ENCODE peak calls at places on chromosome 1, in ten cellular contexts. G is ACHN; B is HTR-8/SVneo; P is stimulated activated CD4-positive, alpha-beta T cell treated with anti-CD3 and anti-CD28 coated beads, Interleukin-1b, Interleukin-23, amount 100 ng/mL, for 24 hours; W is K562; M is right cardiac atrium; L is CD8-positive, alpha-beta memory T cell; E is Kasumi-1; A is activated CD8-positive, alpha-beta memory T cell treated with anti-CD3 and anti-CD28 coated beads for 24 hours; R is midbrain. X is an unnamed sample.

GRCh38 chr1:167011560-167012191 is 22.6 kb downstream of the MAEL start:
- DNase-seq in G (no peak), B (no peak), P (no peak), W (no peak), M (no peak), L (no peak), E (no peak), A (no peak), R (no peak), X (no peak)

GRCh38 chr1:8439015-8439702 is 121.2 kb downstream of the SLC45A1 start:
- DNase-seq in G (peak), B (no peak), P (no peak), W (peak), M (peak), L (no peak), E (peak), A (no peak), R (peak), X (peak)

GRCh38 chr1:181140398-181140797 is 51.9 kb downstream of the IER5 start:
- DNase-seq in G (no peak), B (no peak), P (no peak), W (no peak), M (no peak), L (no peak), E (no peak), A (no peak), R (no peak), X (no peak)

GRCh38 chr1:109789771-109790170 is 26.0 kb upstream of the EPS8L3 start:
- DNase-seq in G (no peak), B (no peak), P (no peak), W (no peak), M (no peak), L (no peak), E (no peak), A (peak), R (no peak), X (no peak)

GRCh38 chr1:152926091-152926490 is 17.7 kb downstream of the IVL start:
- DNase-seq in G (peak), B (no peak), P (no peak), W (no peak), M (no peak), L (no peak), E (peak), A (no peak), R (no peak), X (peak)

GRCh38 chr1:180906511-180906910 is 6.2 kb upstream of the KIAA1614 start:
- DNase-seq in G (no peak), B (no peak), P (no peak), W (no peak), M (no peak), L (no peak), E (no peak), A (no peak), R (no peak), X (no peak)

GRCh38 chr1:18575620-18576019 is 55.0 kb upstream of the PAX7 start:
- DNase-seq in G (peak), B (peak), P (peak), W (peak), M (no peak), L (no peak), E (peak), A (peak), R (no peak), X (peak)

GRCh38 chr1:85258536-85259117 is 835 bp downstream of the C1orf52 start:
- DNase-seq in G (no peak), B (no peak), P (no peak), W (no peak), M (no peak), L (no peak), E (peak), A (no peak), R (no peak), X (peak)

GRCh38 chr1:234533975-234534876 is 55.2 kb upstream of the TARBP1 start:
- DNase-seq in G (no peak), B (no peak), P (no peak), W (no peak), M (peak), L (no peak), E (no peak), A (no peak), R (peak), X (no peak)

GRCh38 chr1:225329041-225329440 is 98.8 kb downstream of the LBR start:
- DNase-seq in G (no peak), B (no peak), P (no peak), W (no peak), M (no peak), L (no peak), E (no peak), A (no peak), R (no peak), X (no peak)

GRCh38 chr1:114114751-114115104 is 38.9 kb downstream of the SYT6 start:
- DNase-seq in G (no peak), B (no peak), P (no peak), W (no peak), M (no peak), L (no peak), E (no peak), A (no peak), R (no peak), X (no peak)

GRCh38 chr1:3584915-3585314 is 26.4 kb downstream of the MEGF6 start:
- DNase-seq in G (no peak), B (no peak), P (no peak), W (no peak), M (no peak), L (no peak), E (no peak), A (no peak), R (no peak), X (no peak)